ENCODE peak calls at places on chromosome 20, in seven cellular contexts. S is IMR-90, U is neuronal stem cell, P is H1, A is mesendoderm, J is H9, N is trophoblast cell. O is an unnamed sample.

GRCh38 chr20:14716251-14716650 is 378.8 kb upstream of the FLRT3 start:
- DNase-seq in S (no peak), U (peak), P (peak), A (peak), J (peak), N (no peak), O (no peak)

GRCh38 chr20:48171626-48172025 is 386.3 kb upstream of the SULF2 start:
- DNase-seq in S (no peak), U (no peak), P (no peak), A (no peak), J (no peak), N (no peak), O (no peak)

GRCh38 chr20:434221-434620 is 26.1 kb downstream of the RBCK1 start:
- DNase-seq in S (no peak), U (no peak), P (peak), A (peak), J (peak), N (peak), O (no peak)

GRCh38 chr20:4370856-4371255 is 350.9 kb upstream of the PRND start:
- DNase-seq in S (no peak), U (no peak), P (no peak), A (no peak), J (no peak), N (no peak), O (no peak)

GRCh38 chr20:47349365-47350180 is 6.9 kb downstream of the ZMYND8 start:
- DNase-seq in S (peak), U (no peak), P (no peak), A (peak), J (no peak), N (peak), O (no peak)

GRCh38 chr20:33392016-33392415 is 9.3 kb downstream of the CDK5RAP1 start:
- DNase-seq in S (peak), U (no peak), P (no peak), A (peak), J (no peak), N (no peak), O (peak)

GRCh38 chr20:61640171-61640570 is 388.1 kb downstream of the CDH4 start:
- DNase-seq in S (peak), U (no peak), P (no peak), A (no peak), J (no peak), N (no peak), O (peak)

GRCh38 chr20:33733654-33734576 is 2.1 kb downstream of the ZNF341 start:
- DNase-seq in S (peak), U (no peak), P (no peak), A (peak), J (no peak), N (peak), O (peak)

GRCh38 chr20:17816804-17817590 is 117.2 kb downstream of the BANF2 start:
- DNase-seq in S (no peak), U (no peak), P (no peak), A (no peak), J (no peak), N (no peak), O (no peak)

GRCh38 chr20:879626-880025 is 36.5 kb downstream of the ANGPT4 start:
- DNase-seq in S (no peak), U (no peak), P (no peak), A (no peak), J (no peak), N (no peak), O (no peak)

GRCh38 chr20:25277051-25277801 is 29.3 kb downstream of the PYGB start:
- DNase-seq in S (no peak), U (no peak), P (no peak), A (no peak), J (no peak), N (no peak), O (no peak)

GRCh38 chr20:61184194-61184593 is 67.9 kb upstream of the CDH4 start:
- DNase-seq in S (no peak), U (no peak), P (no peak), A (no peak), J (no peak), N (peak), O (no peak)

GRCh38 chr20:13068336-13068735 is 59.6 kb downstream of the SPTLC3 start:
- DNase-seq in S (no peak), U (no peak), P (no peak), A (no peak), J (no peak), N (no peak), O (no peak)

GRCh38 chr20:41171736-41172295 is 34.5 kb downstream of the PLCG1 start:
- DNase-seq in S (no peak), U (no peak), P (no peak), A (no peak), J (peak), N (no peak), O (no peak)

GRCh38 chr20:63966172-63966943 is 3.4 kb downstream of the ZNF512B start:
- DNase-seq in S (no peak), U (no peak), P (no peak), A (no peak), J (no peak), N (no peak), O (no peak)

GRCh38 chr20:56358070-56358469 is 704 bp upstream of the FAM210B start:
- DNase-seq in S (no peak), U (no peak), P (no peak), A (no peak), J (no peak), N (no peak), O (no peak)

GRCh38 chr20:47230811-47231256 is 125.7 kb downstream of the ZMYND8 start:
- DNase-seq in S (peak), U (no peak), P (no peak), A (peak), J (no peak), N (no peak), O (peak)

GRCh38 chr20:45293041-45294002 is 13.3 kb upstream of the RBPJL start:
- DNase-seq in S (peak), U (peak), P (peak), A (peak), J (peak), N (peak), O (peak)

DNA sequence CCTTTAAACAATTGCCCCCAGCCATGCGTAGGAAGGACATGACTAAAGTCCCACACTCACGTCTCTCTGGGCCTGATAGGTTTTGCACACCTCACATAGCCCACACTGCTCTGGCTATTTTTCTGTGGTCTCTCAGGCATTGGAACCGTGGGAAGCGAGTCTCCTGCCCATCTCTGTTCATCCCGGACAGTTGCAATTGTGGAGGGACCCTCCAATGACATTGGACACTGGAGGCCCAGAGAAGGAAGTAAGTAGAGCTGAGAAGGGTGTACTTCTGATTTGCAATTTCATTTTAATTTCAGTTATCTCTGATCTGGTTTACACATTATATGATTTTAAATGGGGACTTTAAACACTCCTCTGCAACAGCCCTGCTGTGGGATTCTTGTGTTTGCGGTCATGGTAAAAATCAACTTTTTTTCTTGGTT is 23.3 kb upstream of the CST3 start:
- DNase-seq in S (no peak), U (no peak), P (no peak), A (no peak), J (no peak), N (no peak), O (no peak)
- H3K23ac ChIP-seq in S (no peak), U (no peak), P (no peak), A (no peak), J (no peak), N (no peak), O (no peak)

DNA sequence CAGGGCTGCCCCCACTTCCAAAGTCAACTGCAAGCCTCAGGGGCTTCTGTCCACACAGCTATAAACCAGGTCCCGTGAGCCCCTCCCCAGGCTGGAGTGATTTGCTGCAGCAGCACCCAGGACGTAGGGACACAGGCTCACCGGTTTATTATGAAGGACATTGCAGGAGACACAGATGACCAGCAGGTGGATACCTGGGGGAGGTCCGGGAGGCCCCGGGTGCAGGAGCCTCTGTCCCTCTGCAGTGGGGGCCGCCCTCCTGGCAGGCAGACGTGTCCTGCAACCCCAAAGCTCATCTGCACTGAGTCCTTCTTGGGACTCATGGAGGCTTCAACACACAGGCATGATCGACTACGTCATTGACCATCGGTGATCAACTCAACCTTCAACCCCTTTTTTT is 14.5 kb upstream of the NTSR1 start:
- DNase-seq in S (no peak), U (no peak), P (no peak), A (no peak), J (no peak), N (no peak), O (no peak)
- H3K4ac ChIP-seq in S (no peak), U (no peak), P (no peak), A (no peak), J (no peak), N (no peak), O (no peak)

GRCh38 chr20:53468583-53468982 is 125.1 kb downstream of the ZNF217 start:
- DNase-seq in S (no peak), U (no peak), P (no peak), A (no peak), J (no peak), N (no peak), O (peak)
- H3K23ac ChIP-seq in S (no peak), U (no peak), P (no peak), A (no peak), J (no peak), N (no peak), O (no peak)

GRCh38 chr20:62812907-62813200 is 4.0 kb upstream of the COL9A3 start:
- DNase-seq in S (no peak), U (no peak), P (no peak), A (no peak), J (no peak), N (no peak), O (no peak)

GRCh38 chr20:62814709-62815065 is 2.2 kb upstream of the COL9A3 start:
- DNase-seq in S (no peak), U (no peak), P (no peak), A (no peak), J (no peak), N (no peak), O (no peak)

GRCh38 chr20:62813588-62813987 is 3.3 kb upstream of the COL9A3 start:
- DNase-seq in S (no peak), U (no peak), P (no peak), A (no peak), J (no peak), N (peak), O (no peak)

GRCh38 chr20:62815066-62815991 is 1.5 kb upstream of the COL9A3 start:
- DNase-seq in S (peak), U (no peak), P (peak), A (peak), J (peak), N (peak), O (peak)

DNA sequence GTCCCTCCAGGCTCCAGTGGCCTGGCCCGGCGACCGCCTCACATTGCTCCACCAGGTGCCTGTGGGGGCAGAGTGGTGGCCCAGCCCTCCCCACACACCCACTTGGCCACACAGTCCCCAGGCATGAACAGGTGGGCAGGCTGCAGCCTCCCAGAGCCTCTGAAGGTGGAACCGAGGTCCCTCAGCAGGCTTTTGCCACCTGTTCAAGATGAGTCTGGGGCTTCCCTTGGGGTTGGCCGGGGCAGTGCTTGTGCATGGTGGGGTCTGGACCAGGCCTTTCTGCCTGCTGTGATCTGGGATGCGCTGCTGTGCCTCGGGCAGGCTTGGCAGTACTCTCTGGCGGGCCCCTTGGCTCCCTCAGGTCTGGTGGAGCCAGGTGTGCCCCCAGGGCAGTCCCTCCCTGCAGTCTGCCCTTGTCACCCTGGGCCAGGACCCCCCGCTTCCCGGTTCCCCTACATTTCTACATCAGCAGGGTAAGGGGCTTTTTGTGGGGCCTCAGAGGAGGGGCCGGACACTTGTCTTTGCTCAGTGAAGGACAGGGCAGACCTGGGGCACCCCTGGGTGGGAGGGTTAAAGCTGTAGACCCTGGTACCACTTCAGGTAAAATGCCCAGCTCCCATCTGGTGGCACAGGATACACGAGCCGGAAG is 2.7 kb upstream of the COL9A3 start:
- DNase-seq in S (no peak), U (no peak), P (no peak), A (no peak), J (no peak), N (no peak), O (no peak)
- H3K4ac ChIP-seq in S (no peak), U (no peak), P (no peak), A (no peak), J (no peak), N (no peak), O (no peak)

O was measured in mesenchymal stem cell.